ENCODE peak calls at places on chromosomes 4 and X, in four cellular contexts. One of them, this sample, is unnamed.

GRCh38 chr4:13705521-13706035 is 78.1 kb upstream of the BOD1L1 start:
- DNase-seq in esophagus squamous epithelium: peak
- DNase-seq in neural crest cell: no peak
- DNase-seq in hepatocyte: peak
- DNase-seq in this sample: no peak

GRCh38 chrX:74578137-74578536 is 36.3 kb downstream of the RLIM start:
- DNase-seq in esophagus squamous epithelium: no peak
- DNase-seq in neural crest cell: no peak
- DNase-seq in hepatocyte: no peak
- DNase-seq in this sample: no peak

GRCh38 chr4:26325191-26325590 is 4.4 kb downstream of the RBPJ start:
- DNase-seq in esophagus squamous epithelium: no peak
- DNase-seq in neural crest cell: no peak
- DNase-seq in hepatocyte: peak
- DNase-seq in this sample: no peak

GRCh38 chr4:26076896-26077295 is 162.9 kb downstream of the SMIM20 start:
- DNase-seq in esophagus squamous epithelium: no peak
- DNase-seq in neural crest cell: no peak
- DNase-seq in hepatocyte: no peak
- DNase-seq in this sample: no peak

GRCh38 chrX:9788908-9789307 is 2.7 kb downstream of the SHROOM2 start:
- DNase-seq in esophagus squamous epithelium: no peak
- DNase-seq in neural crest cell: no peak
- DNase-seq in hepatocyte: peak
- DNase-seq in this sample: no peak

GRCh38 chrX:118727686-118728339 is 407 bp downstream of the IL13RA1 start:
- DNase-seq in esophagus squamous epithelium: no peak
- DNase-seq in neural crest cell: peak
- DNase-seq in hepatocyte: peak
- DNase-seq in this sample: peak

GRCh38 chr4:166012129-166013078 is 139.4 kb downstream of the TLL1 start:
- DNase-seq in esophagus squamous epithelium: no peak
- DNase-seq in neural crest cell: no peak
- DNase-seq in hepatocyte: no peak
- DNase-seq in this sample: no peak

GRCh38 chr4:182066037-182066436 is 177.2 kb upstream of the TENM3 start:
- DNase-seq in esophagus squamous epithelium: no peak
- DNase-seq in neural crest cell: no peak
- DNase-seq in hepatocyte: no peak
- DNase-seq in this sample: no peak

GRCh38 chrX:45986971-45987370 is 558.2 kb downstream of the ZNF674 start:
- DNase-seq in esophagus squamous epithelium: no peak
- DNase-seq in neural crest cell: no peak
- DNase-seq in hepatocyte: no peak
- DNase-seq in this sample: no peak

GRCh38 chr4:124079174-124079780 is 633.3 kb downstream of the ANKRD50 start:
- DNase-seq in esophagus squamous epithelium: no peak
- DNase-seq in neural crest cell: no peak
- DNase-seq in hepatocyte: no peak
- DNase-seq in this sample: no peak

GRCh38 chrX:87516716-87517115 is 886 bp upstream of the KLHL4 start:
- DNase-seq in esophagus squamous epithelium: no peak
- DNase-seq in neural crest cell: no peak
- DNase-seq in hepatocyte: no peak
- DNase-seq in this sample: no peak

GRCh38 chrX:124573458-124573857 is 227.1 kb downstream of the SH2D1A start:
- DNase-seq in esophagus squamous epithelium: no peak
- DNase-seq in neural crest cell: no peak
- DNase-seq in hepatocyte: no peak
- DNase-seq in this sample: no peak

GRCh38 chrX:72021975-72022374 is 109.7 kb downstream of the RTL5 start:
- DNase-seq in esophagus squamous epithelium: no peak
- DNase-seq in neural crest cell: no peak
- DNase-seq in hepatocyte: no peak
- DNase-seq in this sample: peak

GRCh38 chr4:163003979-163004378 is 162.7 kb downstream of the NAF1 start:
- DNase-seq in esophagus squamous epithelium: no peak
- DNase-seq in neural crest cell: no peak
- DNase-seq in hepatocyte: no peak
- DNase-seq in this sample: no peak

GRCh38 chr4:26080876-26081628 is 167.0 kb downstream of the SMIM20 start:
- DNase-seq in esophagus squamous epithelium: no peak
- DNase-seq in neural crest cell: no peak
- DNase-seq in hepatocyte: no peak
- DNase-seq in this sample: no peak

GRCh38 chr4:152243890-152244595 is 291.8 kb downstream of the FBXW7 start:
- DNase-seq in esophagus squamous epithelium: no peak
- DNase-seq in neural crest cell: no peak
- DNase-seq in hepatocyte: no peak
- DNase-seq in this sample: no peak

GRCh38 chr4:48841045-48841827 is 10.3 kb downstream of the OCIAD1 start:
- DNase-seq in esophagus squamous epithelium: no peak
- DNase-seq in neural crest cell: no peak
- DNase-seq in hepatocyte: no peak
- DNase-seq in this sample: no peak

GRCh38 chr4:77169496-77169895 is 12.5 kb downstream of the CCNG2 start:
- DNase-seq in esophagus squamous epithelium: no peak
- DNase-seq in neural crest cell: no peak
- DNase-seq in hepatocyte: peak
- DNase-seq in this sample: no peak

GRCh38 chr4:109315341-109315740 is 12.9 kb upstream of the COL25A1 start:
- DNase-seq in esophagus squamous epithelium: no peak
- DNase-seq in neural crest cell: no peak
- DNase-seq in hepatocyte: no peak
- DNase-seq in this sample: no peak

GRCh38 chr4:88002786-88003185 is 4.6 kb upstream of the PKD2 start:
- DNase-seq in esophagus squamous epithelium: no peak
- DNase-seq in neural crest cell: no peak
- DNase-seq in hepatocyte: no peak
- DNase-seq in this sample: no peak

GRCh38 chr4:1195894-1196401 is 23.6 kb upstream of the SPON2 start:
- DNase-seq in esophagus squamous epithelium: no peak
- DNase-seq in neural crest cell: no peak
- DNase-seq in hepatocyte: peak
- DNase-seq in this sample: no peak

GRCh38 chr4:153152453-153153338 is 51.5 kb upstream of the TRIM2 start:
- DNase-seq in esophagus squamous epithelium: no peak
- DNase-seq in neural crest cell: peak
- DNase-seq in hepatocyte: peak
- DNase-seq in this sample: peak

GRCh38 chr4:145216532-145216931 is 36.1 kb upstream of the OTUD4 start:
- DNase-seq in esophagus squamous epithelium: no peak
- DNase-seq in neural crest cell: no peak
- DNase-seq in hepatocyte: no peak
- DNase-seq in this sample: no peak

GRCh38 chr4:86855572-86855971 is 6.4 kb upstream of the SLC10A6 start:
- DNase-seq in esophagus squamous epithelium: no peak
- DNase-seq in neural crest cell: no peak
- DNase-seq in hepatocyte: peak
- DNase-seq in this sample: no peak

GRCh38 chrX:18899796-18900380 is 84.0 kb downstream of the PHKA2 start:
- DNase-seq in esophagus squamous epithelium: no peak
- DNase-seq in neural crest cell: no peak
- DNase-seq in hepatocyte: peak
- DNase-seq in this sample: peak
- TF ChIP-seq CTCF in esophagus squamous epithelium: no peak
- TF ChIP-seq CTCF in neural crest cell: peak
- TF ChIP-seq CTCF in hepatocyte: peak
- TF ChIP-seq CTCF in this sample: no peak

GRCh38 chr4:22692736-22693135 is at the start of gene GBA3:
- DNase-seq in esophagus squamous epithelium: no peak
- DNase-seq in neural crest cell: no peak
- DNase-seq in hepatocyte: peak
- DNase-seq in this sample: no peak
- TF ChIP-seq CTCF in esophagus squamous epithelium: no peak
- TF ChIP-seq CTCF in neural crest cell: no peak
- TF ChIP-seq CTCF in hepatocyte: no peak
- TF ChIP-seq CTCF in this sample: no peak

GRCh38 chr4:150888217-150888616 is 126.9 kb downstream of the LRBA start:
- DNase-seq in esophagus squamous epithelium: no peak
- DNase-seq in neural crest cell: no peak
- DNase-seq in hepatocyte: no peak
- DNase-seq in this sample: no peak
- TF ChIP-seq CTCF in esophagus squamous epithelium: no peak
- TF ChIP-seq CTCF in neural crest cell: no peak
- TF ChIP-seq CTCF in hepatocyte: no peak
- TF ChIP-seq CTCF in this sample: no peak

GRCh38 chrX:49116076-49116475 is 7.5 kb downstream of the GPKOW start:
- DNase-seq in esophagus squamous epithelium: no peak
- DNase-seq in neural crest cell: no peak
- DNase-seq in hepatocyte: no peak
- DNase-seq in this sample: no peak

GRCh38 chrX:49117597-49117996 is 5.9 kb downstream of the GPKOW start:
- DNase-seq in esophagus squamous epithelium: no peak
- DNase-seq in neural crest cell: no peak
- DNase-seq in hepatocyte: no peak
- DNase-seq in this sample: no peak

GRCh38 chrX:49122499-49122898 is 1.0 kb downstream of the GPKOW start:
- DNase-seq in esophagus squamous epithelium: no peak
- DNase-seq in neural crest cell: no peak
- DNase-seq in hepatocyte: no peak
- DNase-seq in this sample: no peak

DNA sequence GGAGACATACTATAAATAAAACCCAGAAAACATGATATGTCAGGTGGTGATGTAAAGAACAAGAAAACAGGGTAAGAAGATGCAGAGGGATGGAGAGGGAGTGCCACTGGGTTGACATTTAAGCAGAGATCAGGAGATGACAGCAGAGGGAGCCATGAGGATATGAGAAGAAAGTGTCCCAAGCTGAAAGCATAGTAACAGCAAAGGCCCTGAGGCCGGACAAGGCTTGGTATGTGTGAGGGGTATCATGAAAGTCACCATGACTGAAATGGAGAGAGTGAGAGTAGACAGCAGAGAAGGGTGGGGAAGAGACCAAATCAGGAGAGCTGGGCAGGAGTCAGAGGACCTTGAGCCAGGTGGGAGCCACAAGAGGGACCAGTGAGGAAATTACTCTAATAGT is 3.4 kb downstream of the GPKOW start:
- DNase-seq in esophagus squamous epithelium: no peak
- DNase-seq in neural crest cell: no peak
- DNase-seq in hepatocyte: no peak
- DNase-seq in this sample: no peak
- TF ChIP-seq CTCF in esophagus squamous epithelium: no peak
- TF ChIP-seq CTCF in neural crest cell: no peak
- TF ChIP-seq CTCF in hepatocyte: no peak
- TF ChIP-seq CTCF in this sample: no peak

GRCh38 chr4:168600796-168601583 is 104.1 kb downstream of the PALLD start:
- DNase-seq in esophagus squamous epithelium: no peak
- DNase-seq in neural crest cell: no peak
- DNase-seq in hepatocyte: no peak
- DNase-seq in this sample: no peak
- TF ChIP-seq CTCF in esophagus squamous epithelium: no peak
- TF ChIP-seq CTCF in neural crest cell: no peak
- TF ChIP-seq CTCF in hepatocyte: no peak
- TF ChIP-seq CTCF in this sample: no peak

GRCh38 chr4:159237975-159238374 is 135.1 kb downstream of the RAPGEF2 start:
- DNase-seq in esophagus squamous epithelium: no peak
- DNase-seq in neural crest cell: no peak
- DNase-seq in hepatocyte: no peak
- DNase-seq in this sample: no peak
- TF ChIP-seq CTCF in esophagus squamous epithelium: no peak
- TF ChIP-seq CTCF in neural crest cell: no peak
- TF ChIP-seq CTCF in hepatocyte: no peak
- TF ChIP-seq CTCF in this sample: no peak

GRCh38 chr4:42656986-42657792 is at the start of gene ATP8A1:
- DNase-seq in esophagus squamous epithelium: peak
- DNase-seq in neural crest cell: peak
- DNase-seq in hepatocyte: peak
- DNase-seq in this sample: peak
- TF ChIP-seq CTCF in esophagus squamous epithelium: no peak
- TF ChIP-seq CTCF in neural crest cell: peak
- TF ChIP-seq CTCF in hepatocyte: no peak
- TF ChIP-seq CTCF in this sample: no peak

GRCh38 chrX:150942958-150943594 is 40.1 kb upstream of the HMGB3 start:
- DNase-seq in esophagus squamous epithelium: no peak
- DNase-seq in neural crest cell: no peak
- DNase-seq in hepatocyte: no peak
- DNase-seq in this sample: no peak
- TF ChIP-seq CTCF in esophagus squamous epithelium: no peak
- TF ChIP-seq CTCF in neural crest cell: no peak
- TF ChIP-seq CTCF in hepatocyte: no peak
- TF ChIP-seq CTCF in this sample: no peak

This sample was measured in endothelial cell.